ENCODE peak calls at places on chromosomes 1 and 21, in ten cellular contexts. U, D, T, E, Q, F, K, G, L and R are unnamed samples.

GRCh38 chr1:112770724-112771123 is 55.6 kb upstream of the PPM1J start:
- DNase-seq in U (no peak), D (no peak), T (no peak), E (no peak), Q (no peak), F (no peak), K (no peak), G (no peak), L (no peak), R (no peak)

GRCh38 chr1:172917972-172918371 is 132.8 kb downstream of the TNFSF18 start:
- DNase-seq in U (no peak), D (peak; percentile 96), T (peak; percentile 99), E (peak; percentile 22), Q (peak; percentile 92), F (no peak), K (no peak), G (no peak), L (no peak), R (no peak)

GRCh38 chr1:60564856-60565445 is 491.4 kb upstream of the C1orf87 start:
- DNase-seq in U (no peak), D (no peak), T (no peak), E (no peak), Q (no peak), F (no peak), K (no peak), G (no peak), L (no peak), R (no peak)

GRCh38 chr21:41393876-41394465 is 32.1 kb upstream of the MX1 start:
- DNase-seq in U (no peak), D (no peak), T (no peak), E (no peak), Q (no peak), F (no peak), K (no peak), G (no peak), L (no peak), R (no peak)

GRCh38 chr1:228041316-228041715 is 34.5 kb downstream of the WNT3A start:
- DNase-seq in U (no peak), D (no peak), T (no peak), E (no peak), Q (no peak), F (no peak), K (no peak), G (no peak), L (no peak), R (no peak)

GRCh38 chr1:221775206-221775605 is 33.3 kb upstream of the DUSP10 start:
- DNase-seq in U (no peak), D (no peak), T (no peak), E (no peak), Q (no peak), F (no peak), K (no peak), G (no peak), L (no peak), R (no peak)

GRCh38 chr1:192477630-192478029 is 97.9 kb upstream of the RGS1 start:
- DNase-seq in U (no peak), D (no peak), T (peak; percentile 60), E (no peak), Q (peak; percentile 62), F (no peak), K (no peak), G (peak; percentile 71), L (no peak), R (no peak)

GRCh38 chr1:209756608-209757445 is 974 bp downstream of the TRAF3IP3 start:
- DNase-seq in U (no peak), D (no peak), T (no peak), E (no peak), Q (no peak), F (peak; percentile 49), K (no peak), G (no peak), L (no peak), R (no peak)

GRCh38 chr1:216665381-216665780 is 57.8 kb downstream of the ESRRG start:
- DNase-seq in U (no peak), D (no peak), T (peak; percentile 32), E (no peak), Q (peak; percentile 32), F (no peak), K (no peak), G (no peak), L (no peak), R (no peak)

GRCh38 chr1:211632808-211633522 is 42.5 kb downstream of the NEK2 start:
- DNase-seq in U (no peak), D (no peak), T (peak; percentile 74), E (no peak), Q (peak; percentile 89), F (no peak), K (no peak), G (no peak), L (peak; percentile 71), R (peak; percentile 92)

GRCh38 chr1:183783896-183784637 is 20.9 kb upstream of the RGL1 start:
- DNase-seq in U (no peak), D (peak; percentile 68), T (peak; percentile 84), E (no peak), Q (peak; percentile 65), F (no peak), K (peak; percentile 75), G (no peak), L (peak; percentile 66), R (peak; percentile 55)

GRCh38 chr1:246609632-246610031 is 43.4 kb downstream of the CNST start:
- DNase-seq in U (no peak), D (no peak), T (no peak), E (no peak), Q (peak; percentile 79), F (no peak), K (no peak), G (no peak), L (no peak), R (no peak)

GRCh38 chr21:38134084-38134873 is 122.5 kb upstream of the KCNJ15 start:
- DNase-seq in U (no peak), D (no peak), T (no peak), E (no peak), Q (peak; percentile 60), F (no peak), K (no peak), G (no peak), L (no peak), R (no peak)